ENCODE peak calls at places on chromosomes 13 and 19, in seven cellular contexts. One of them, this sample, is unnamed. For H3K4me1, the result is how much of the 10 kb centered on the place peaks cover.

GRCh38 chr13:108959254-108959653 is 329.8 kb downstream of the MYO16 start:
- DNase-seq in cardiac muscle cell: no peak
- DNase-seq in right atrium auricular region: no peak
- DNase-seq in breast epithelium: no peak
- DNase-seq in spleen: no peak
- DNase-seq in ovary: no peak
- DNase-seq in kidney: no peak
- DNase-seq in this sample: no peak

GRCh38 chr19:41998246-41999020 is 4.4 kb upstream of the ATP1A3 start:
- DNase-seq in cardiac muscle cell: peak
- DNase-seq in right atrium auricular region: no peak
- DNase-seq in breast epithelium: no peak
- DNase-seq in spleen: no peak
- DNase-seq in ovary: no peak
- DNase-seq in kidney: no peak
- DNase-seq in this sample: no peak

GRCh38 chr13:31887311-31887710 is 144.3 kb upstream of the FRY start:
- DNase-seq in cardiac muscle cell: no peak
- DNase-seq in right atrium auricular region: no peak
- DNase-seq in breast epithelium: no peak
- DNase-seq in spleen: no peak
- DNase-seq in ovary: no peak
- DNase-seq in kidney: no peak
- DNase-seq in this sample: no peak

GRCh38 chr13:48500652-48501197 is 32.2 kb downstream of the RCBTB2 start:
- DNase-seq in cardiac muscle cell: no peak
- DNase-seq in right atrium auricular region: no peak
- DNase-seq in breast epithelium: no peak
- DNase-seq in spleen: no peak
- DNase-seq in ovary: no peak
- DNase-seq in kidney: no peak
- DNase-seq in this sample: no peak

GRCh38 chr13:30312859-30313258 is 5.5 kb upstream of the KATNAL1 start:
- DNase-seq in cardiac muscle cell: no peak
- DNase-seq in right atrium auricular region: no peak
- DNase-seq in breast epithelium: no peak
- DNase-seq in spleen: no peak
- DNase-seq in ovary: no peak
- DNase-seq in kidney: no peak
- DNase-seq in this sample: no peak

GRCh38 chr13:87524775-87525174 is 146.4 kb upstream of the SLITRK5 start:
- DNase-seq in cardiac muscle cell: no peak
- DNase-seq in right atrium auricular region: no peak
- DNase-seq in breast epithelium: no peak
- DNase-seq in spleen: no peak
- DNase-seq in ovary: no peak
- DNase-seq in kidney: no peak
- DNase-seq in this sample: no peak

GRCh38 chr19:40191836-40192646 is 815 bp downstream of the MAP3K10 start:
- DNase-seq in cardiac muscle cell: peak
- DNase-seq in right atrium auricular region: no peak
- DNase-seq in breast epithelium: no peak
- DNase-seq in spleen: peak
- DNase-seq in ovary: peak
- DNase-seq in kidney: peak
- DNase-seq in this sample: no peak

GRCh38 chr19:12985049-12985776 is 10.1 kb upstream of the NFIX start:
- DNase-seq in cardiac muscle cell: no peak
- DNase-seq in right atrium auricular region: peak
- DNase-seq in breast epithelium: peak
- DNase-seq in spleen: no peak
- DNase-seq in ovary: no peak
- DNase-seq in kidney: peak
- DNase-seq in this sample: peak

GRCh38 chr19:49014123-49014869 is 2.6 kb downstream of the LHB start:
- DNase-seq in cardiac muscle cell: no peak
- DNase-seq in right atrium auricular region: no peak
- DNase-seq in breast epithelium: no peak
- DNase-seq in spleen: no peak
- DNase-seq in ovary: no peak
- DNase-seq in kidney: no peak
- DNase-seq in this sample: no peak

GRCh38 chr19:4012975-4013634 is 5.6 kb downstream of the PIAS4 start:
- DNase-seq in cardiac muscle cell: no peak
- DNase-seq in right atrium auricular region: no peak
- DNase-seq in breast epithelium: no peak
- DNase-seq in spleen: no peak
- DNase-seq in ovary: no peak
- DNase-seq in kidney: no peak
- DNase-seq in this sample: no peak

GRCh38 chr13:66224644-66225043 is 1005.5 kb downstream of the PCDH9 start:
- DNase-seq in cardiac muscle cell: no peak
- DNase-seq in right atrium auricular region: no peak
- DNase-seq in breast epithelium: no peak
- DNase-seq in spleen: no peak
- DNase-seq in ovary: no peak
- DNase-seq in kidney: no peak
- DNase-seq in this sample: no peak

GRCh38 chr19:51798958-51799310 is 4.0 kb downstream of the FPR3 start:
- DNase-seq in cardiac muscle cell: no peak
- DNase-seq in right atrium auricular region: peak
- DNase-seq in breast epithelium: no peak
- DNase-seq in spleen: no peak
- DNase-seq in ovary: no peak
- DNase-seq in kidney: peak
- DNase-seq in this sample: peak

DNA sequence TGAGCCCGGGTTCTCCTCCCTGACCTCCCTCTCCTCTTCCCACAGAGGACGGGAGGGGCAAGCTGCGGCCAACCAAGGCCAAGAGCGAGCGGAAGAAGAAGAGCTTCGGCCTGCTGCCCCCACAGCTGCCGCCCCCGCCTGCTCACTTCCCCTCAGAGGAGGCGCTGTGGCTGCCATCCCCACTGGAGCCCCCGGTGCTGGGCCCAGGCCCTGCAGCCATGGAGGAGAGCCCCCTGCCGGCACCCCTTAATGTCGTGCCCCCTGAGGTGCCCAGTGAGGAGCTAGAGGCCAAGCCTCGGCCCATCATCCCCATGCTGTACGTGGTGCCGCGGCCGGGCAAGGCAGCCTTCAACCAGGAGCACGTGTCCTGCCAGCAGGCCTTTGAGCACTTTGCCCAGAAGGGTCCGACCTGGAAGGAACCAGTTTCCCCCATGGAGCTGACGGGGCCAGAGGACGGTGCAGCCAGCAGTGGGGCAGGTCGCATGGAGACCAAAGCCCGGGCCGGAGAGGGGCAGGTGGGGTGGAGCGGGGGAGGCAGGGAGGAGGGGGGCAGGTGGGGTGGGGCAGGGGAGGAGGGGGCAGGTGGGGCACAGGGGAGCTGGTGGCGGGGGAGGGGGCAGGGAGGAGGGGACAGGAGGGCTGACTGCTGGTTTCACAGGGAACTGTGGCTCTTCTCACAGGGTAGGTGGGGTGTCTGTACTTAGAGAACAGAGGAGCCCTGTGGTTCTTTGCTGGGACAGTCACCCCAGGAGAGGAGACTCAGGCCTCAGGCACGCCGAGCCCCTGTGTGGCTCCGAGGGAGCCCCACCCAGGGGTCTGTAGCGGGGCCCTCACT is 162.3 kb downstream of the KDM4B start:
- DNase-seq in cardiac muscle cell: no peak
- DNase-seq in right atrium auricular region: no peak
- DNase-seq in breast epithelium: no peak
- DNase-seq in spleen: peak
- DNase-seq in ovary: no peak
- DNase-seq in kidney: no peak
- DNase-seq in this sample: no peak
- H3K4me1 ChIP-seq in cardiac muscle cell: half or more
- H3K4me1 ChIP-seq in right atrium auricular region: under half
- H3K4me1 ChIP-seq in breast epithelium: under half
- H3K4me1 ChIP-seq in spleen: under half
- H3K4me1 ChIP-seq in ovary: under half
- H3K4me1 ChIP-seq in kidney: under half
- H3K4me1 ChIP-seq in this sample: under half

DNA sequence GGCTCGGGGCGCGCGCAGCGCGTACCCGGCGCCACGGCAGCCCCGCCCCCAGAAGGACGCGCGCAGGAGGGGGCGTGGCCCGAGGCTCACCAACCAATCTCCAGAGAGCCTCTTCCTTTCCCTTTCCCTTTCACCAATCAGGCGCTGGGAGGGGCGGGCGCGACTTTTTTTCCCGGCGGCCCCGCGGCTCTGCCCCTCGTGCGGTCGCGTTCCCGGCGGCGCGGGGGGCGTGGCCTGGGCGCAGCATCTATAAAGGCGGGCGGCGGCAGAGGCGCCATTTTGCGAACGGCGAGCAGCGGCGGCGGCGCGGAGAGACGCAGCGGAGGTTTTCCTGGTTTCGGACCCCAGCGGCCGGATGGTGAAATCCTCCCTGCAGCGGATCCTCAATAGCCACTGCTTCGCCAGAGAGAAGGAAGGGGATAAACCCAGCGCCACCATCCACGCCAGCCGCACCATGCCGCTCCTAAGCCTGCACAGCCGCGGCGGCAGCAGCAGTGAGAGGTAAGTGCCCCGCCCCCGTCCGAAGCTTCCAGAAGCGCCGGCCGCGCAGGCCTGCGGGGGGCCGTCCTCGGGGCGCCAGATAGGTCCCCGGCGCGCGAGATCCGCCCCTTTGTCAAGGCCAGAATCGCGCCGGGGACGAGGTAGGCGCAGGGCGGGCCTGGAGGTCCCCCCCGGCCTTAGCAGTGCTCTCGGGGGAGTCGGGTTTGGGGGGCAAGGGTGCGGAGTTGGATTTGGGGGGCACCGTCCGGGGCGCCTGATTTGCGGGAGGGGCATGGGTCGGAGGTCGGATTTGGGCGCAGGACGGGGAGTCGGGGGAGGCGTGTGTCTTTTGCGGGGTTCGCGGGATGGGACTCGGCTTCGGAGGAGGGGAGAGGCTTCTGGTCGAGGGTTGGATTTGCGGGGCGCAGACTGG is 12.5 kb downstream of the PEAK3 start:
- DNase-seq in cardiac muscle cell: peak
- DNase-seq in right atrium auricular region: peak
- DNase-seq in breast epithelium: peak
- DNase-seq in spleen: peak
- DNase-seq in ovary: peak
- DNase-seq in kidney: peak
- DNase-seq in this sample: peak
- H3K4me1 ChIP-seq in cardiac muscle cell: under half
- H3K4me1 ChIP-seq in right atrium auricular region: half or more
- H3K4me1 ChIP-seq in breast epithelium: under half
- H3K4me1 ChIP-seq in spleen: under half
- H3K4me1 ChIP-seq in ovary: under half
- H3K4me1 ChIP-seq in kidney: under half
- H3K4me1 ChIP-seq in this sample: half or more

GRCh38 chr13:99053636-99054233 is 75.9 kb upstream of the DOCK9 start:
- DNase-seq in cardiac muscle cell: no peak
- DNase-seq in right atrium auricular region: no peak
- DNase-seq in breast epithelium: no peak
- DNase-seq in spleen: no peak
- DNase-seq in ovary: no peak
- DNase-seq in kidney: no peak
- DNase-seq in this sample: no peak
- H3K4me1 ChIP-seq in cardiac muscle cell: under half
- H3K4me1 ChIP-seq in right atrium auricular region: under half
- H3K4me1 ChIP-seq in breast epithelium: under half
- H3K4me1 ChIP-seq in spleen: under half
- H3K4me1 ChIP-seq in ovary: under half
- H3K4me1 ChIP-seq in kidney: under half
- H3K4me1 ChIP-seq in this sample: under half

DNA sequence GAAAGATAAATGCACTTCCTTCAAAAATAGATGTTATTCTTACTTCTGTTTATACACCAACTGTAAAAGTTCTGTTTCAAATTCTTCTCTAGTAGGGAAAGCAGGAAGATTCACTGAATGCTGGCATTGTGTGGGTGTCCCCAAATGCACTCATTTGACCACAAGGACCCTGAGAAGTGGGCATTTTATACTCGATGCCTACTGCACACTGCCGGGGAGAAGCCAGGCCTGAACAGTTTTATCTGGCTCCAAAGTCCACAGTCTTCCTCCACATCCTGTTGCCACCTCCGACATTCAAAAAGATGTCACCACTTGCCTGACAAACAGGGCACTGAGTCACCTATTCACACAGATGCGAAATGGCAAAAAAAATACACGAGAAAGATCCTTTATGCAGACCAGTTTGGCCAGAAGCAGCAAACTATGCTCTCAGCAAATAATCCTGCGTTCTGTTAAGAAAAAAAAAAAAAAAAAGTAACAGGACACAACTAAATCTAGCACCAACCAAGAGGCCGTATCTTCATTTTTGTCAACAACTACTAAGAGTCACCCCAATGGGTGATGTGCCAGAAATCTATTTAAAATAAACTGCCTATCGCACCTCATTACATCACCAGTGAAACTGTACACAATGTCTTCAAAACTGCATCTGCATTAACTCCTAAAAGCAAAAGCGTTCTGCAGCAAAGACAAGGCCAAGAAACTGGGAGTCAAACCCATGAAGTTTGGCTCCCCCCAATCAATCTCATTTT is 6.2 kb downstream of the ZC3H4 start:
- DNase-seq in cardiac muscle cell: no peak
- DNase-seq in right atrium auricular region: no peak
- DNase-seq in breast epithelium: no peak
- DNase-seq in spleen: peak
- DNase-seq in ovary: no peak
- DNase-seq in kidney: no peak
- DNase-seq in this sample: no peak
- H3K4me1 ChIP-seq in cardiac muscle cell: under half
- H3K4me1 ChIP-seq in right atrium auricular region: half or more
- H3K4me1 ChIP-seq in breast epithelium: under half
- H3K4me1 ChIP-seq in spleen: under half
- H3K4me1 ChIP-seq in ovary: under half
- H3K4me1 ChIP-seq in kidney: under half
- H3K4me1 ChIP-seq in this sample: half or more